ENCODE peak calls at places on chromosomes 2 and 18, in five cellular contexts. V is H9, S is IMR-90, O is mesenchymal stem cell, L is neuronal stem cell. Z is an unnamed sample. For H3K4me1, the result is how much of the 10 kb centered on the place peaks cover.

GRCh38 chr2:71846669-71847291 is 300.9 kb downstream of the CYP26B1 start:
- DNase-seq in V (no peak), S (peak), O (no peak), L (no peak), Z (no peak)

GRCh38 chr18:57846258-57846657 is 43.1 kb upstream of the ATP8B1 start:
- DNase-seq in V (no peak), S (peak), O (peak), L (no peak), Z (peak)

GRCh38 chr2:55837073-55837472 is 86.5 kb downstream of the EFEMP1 start:
- DNase-seq in V (peak), S (no peak), O (no peak), L (no peak), Z (peak)

GRCh38 chr2:164920430-164920829 is 34.9 kb downstream of the SLC38A11 start:
- DNase-seq in V (no peak), S (peak), O (peak), L (no peak), Z (no peak)

GRCh38 chr18:26654173-26655009 is 106.0 kb upstream of the KCTD1 start:
- DNase-seq in V (no peak), S (no peak), O (no peak), L (no peak), Z (no peak)

GRCh38 chr2:210617732-210618330 is 61.4 kb downstream of the CPS1 start:
- DNase-seq in V (no peak), S (peak), O (peak), L (peak), Z (peak)

GRCh38 chr18:9848170-9848854 is 37.5 kb upstream of the TXNDC2 start:
- DNase-seq in V (no peak), S (no peak), O (no peak), L (no peak), Z (no peak)

GRCh38 chr2:198471291-198471690 is 666.9 kb downstream of the PLCL1 start:
- DNase-seq in V (no peak), S (no peak), O (no peak), L (no peak), Z (peak)

GRCh38 chr2:73870084-73870483 is 22.7 kb upstream of the ACTG2 start:
- DNase-seq in V (no peak), S (peak), O (peak), L (no peak), Z (no peak)

GRCh38 chr2:151805961-151806360 is 22.3 kb downstream of the ARL5A start:
- DNase-seq in V (no peak), S (no peak), O (no peak), L (no peak), Z (no peak)

GRCh38 chr2:72788756-72789155 is 37.1 kb downstream of the EXOC6B start:
- DNase-seq in V (no peak), S (peak), O (peak), L (no peak), Z (no peak)

GRCh38 chr2:212842544-212843185 is 304.1 kb upstream of the ERBB4 start:
- DNase-seq in V (no peak), S (peak), O (peak), L (no peak), Z (no peak)

GRCh38 chr2:190972213-190972612 is 41.8 kb downstream of the STAT1 start:
- DNase-seq in V (no peak), S (no peak), O (no peak), L (no peak), Z (no peak)

GRCh38 chr2:106011993-106012392 is 182.1 kb downstream of the UXS1 start:
- DNase-seq in V (no peak), S (no peak), O (no peak), L (no peak), Z (peak)

GRCh38 chr2:66494708-66495107 is 59.8 kb downstream of the MEIS1 start:
- DNase-seq in V (no peak), S (peak), O (peak), L (no peak), Z (no peak)

GRCh38 chr2:172403402-172403801 is 24.0 kb upstream of the ITGA6 start:
- DNase-seq in V (no peak), S (no peak), O (no peak), L (no peak), Z (no peak)

GRCh38 chr2:178514664-178515063 is 34.4 kb downstream of the PLEKHA3 start:
- DNase-seq in V (no peak), S (peak), O (peak), L (no peak), Z (no peak)

GRCh38 chr2:58698610-58699009 is 457.5 kb upstream of the FANCL start:
- DNase-seq in V (no peak), S (no peak), O (no peak), L (no peak), Z (no peak)

GRCh38 chr2:175180701-175181103 is 808 bp downstream of the ATP5MC3 start:
- DNase-seq in V (peak), S (peak), O (peak), L (no peak), Z (peak)

GRCh38 chr2:241797441-241798080 is 11.4 kb upstream of the NEU4 start:
- DNase-seq in V (no peak), S (no peak), O (no peak), L (no peak), Z (no peak)

GRCh38 chr2:165203689-165204559 is at the start of gene SCN3A:
- DNase-seq in V (peak), S (peak), O (peak), L (peak), Z (peak)

GRCh38 chr2:229346801-229347540 is 75.9 kb upstream of the PID1 start:
- DNase-seq in V (no peak), S (no peak), O (no peak), L (no peak), Z (no peak)

GRCh38 chr18:77055429-77056310 is 76.9 kb downstream of the MBP start:
- DNase-seq in V (no peak), S (peak), O (peak), L (no peak), Z (no peak)

GRCh38 chr2:171069286-171069956 is 91.3 kb downstream of the TLK1 start:
- DNase-seq in V (no peak), S (no peak), O (no peak), L (no peak), Z (no peak)

GRCh38 chr18:57353940-57354461 is 1.6 kb downstream of the ST8SIA3 start:
- DNase-seq in V (peak), S (peak), O (peak), L (peak), Z (peak)

GRCh38 chr2:105674406-105674805 is 70.3 kb upstream of the NCK2 start:
- DNase-seq in V (no peak), S (no peak), O (peak), L (no peak), Z (no peak)

GRCh38 chr2:238486123-238486848 is 59.6 kb downstream of the ASB1 start:
- DNase-seq in V (peak), S (no peak), O (no peak), L (no peak), Z (no peak)
- H3K23ac ChIP-seq in V (no peak), S (no peak), O (no peak), L (peak), Z (no peak)

DNA sequence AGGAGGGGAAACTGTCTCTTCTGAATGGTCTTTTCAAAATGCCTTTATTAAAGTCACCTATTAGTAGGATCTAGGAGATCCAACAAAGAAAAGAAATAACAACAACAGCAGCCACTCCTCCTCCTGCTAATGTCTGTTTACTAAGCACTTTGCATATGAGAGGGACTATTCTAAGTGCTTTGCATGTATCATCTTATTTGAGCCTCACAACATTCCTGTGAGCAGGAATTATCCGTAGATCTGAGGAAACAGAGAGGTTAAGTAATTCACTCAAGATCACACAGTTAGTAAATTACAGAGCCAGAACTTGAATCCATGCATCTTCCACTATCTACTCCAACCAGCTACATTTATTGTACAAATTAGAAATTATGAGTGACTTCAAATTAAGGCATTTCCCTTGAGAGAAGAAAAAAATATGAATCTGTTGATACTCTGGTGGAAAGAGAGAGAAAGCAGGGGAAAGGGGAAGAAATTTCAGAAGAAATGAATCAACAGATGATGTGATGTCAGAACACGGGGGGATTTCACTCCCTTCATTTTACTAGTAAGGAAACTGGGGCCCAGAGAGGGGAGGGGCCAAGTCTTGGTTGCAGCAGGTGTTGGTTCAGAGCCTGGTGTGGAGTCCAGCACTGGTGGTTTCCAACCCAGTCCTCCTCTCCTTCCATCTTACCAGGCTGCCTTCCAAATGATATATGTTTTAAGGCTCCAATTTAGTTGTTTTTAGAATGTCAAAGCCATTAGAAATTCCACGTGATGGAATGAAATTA is 49.7 kb downstream of the TSN start:
- DNase-seq in V (no peak), S (no peak), O (no peak), L (no peak), Z (peak)
- H3K9ac ChIP-seq in V (peak), S (no peak), O (no peak), L (no peak), Z (no peak)

DNA sequence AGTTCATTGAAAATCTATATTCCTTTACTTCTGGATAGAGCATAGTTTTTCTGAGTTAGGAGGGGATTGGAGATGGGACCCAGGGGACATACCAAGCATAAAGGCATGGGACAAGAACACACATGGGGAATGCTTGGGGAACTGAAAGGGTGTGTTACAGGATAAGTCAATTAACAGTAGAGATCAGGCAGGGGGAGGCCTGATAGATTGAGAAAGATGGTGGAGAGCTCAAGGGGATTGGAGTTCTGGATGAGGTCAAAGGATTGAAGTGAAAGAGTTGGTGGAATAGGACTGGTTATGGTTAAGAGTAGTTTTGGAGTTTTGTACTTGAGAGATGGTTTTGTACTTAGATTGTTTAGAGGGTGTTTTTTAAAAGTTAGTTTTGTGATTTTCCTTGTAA is 16.1 kb downstream of the ACSL3 start:
- DNase-seq in V (no peak), S (no peak), O (no peak), L (no peak), Z (no peak)
- H3K4me1 ChIP-seq in V (under half), S (under half), O (under half), L (under half), Z (under half)

DNA sequence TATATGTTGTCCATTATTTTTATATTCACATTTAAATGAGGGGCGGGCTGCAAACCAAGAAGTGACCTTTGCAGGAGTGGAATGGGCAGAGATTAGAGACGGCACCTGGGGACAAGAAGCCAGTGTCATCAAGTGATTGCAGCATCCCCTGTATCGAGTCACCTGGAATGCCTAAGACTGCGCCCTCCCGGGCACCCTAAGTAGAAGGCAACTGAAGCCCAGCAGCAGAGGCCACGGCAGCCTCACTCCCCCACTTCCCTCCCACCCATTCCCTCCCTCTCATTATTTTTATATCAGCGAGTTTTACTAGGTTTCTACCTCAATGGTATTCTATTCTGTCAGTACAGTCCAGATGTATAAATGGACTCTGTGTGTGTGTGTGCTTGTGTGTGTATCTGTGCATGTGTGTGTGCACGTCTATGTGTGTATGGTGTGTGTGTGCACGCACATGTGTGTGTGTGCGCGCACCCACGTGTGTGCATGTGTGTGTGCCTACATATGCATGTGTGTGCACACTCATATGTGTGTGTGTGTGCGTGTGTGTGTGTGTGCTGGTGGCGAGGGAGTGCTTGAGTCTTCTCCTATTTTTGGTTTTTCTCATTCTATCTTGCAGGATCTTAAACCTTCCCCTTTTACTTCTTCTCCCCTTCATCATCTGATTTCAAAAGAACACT is 106.8 kb upstream of the SLC66A3 start:
- DNase-seq in V (no peak), S (no peak), O (no peak), L (no peak), Z (no peak)
- H3K23ac ChIP-seq in V (no peak), S (no peak), O (no peak), L (no peak), Z (no peak)

DNA sequence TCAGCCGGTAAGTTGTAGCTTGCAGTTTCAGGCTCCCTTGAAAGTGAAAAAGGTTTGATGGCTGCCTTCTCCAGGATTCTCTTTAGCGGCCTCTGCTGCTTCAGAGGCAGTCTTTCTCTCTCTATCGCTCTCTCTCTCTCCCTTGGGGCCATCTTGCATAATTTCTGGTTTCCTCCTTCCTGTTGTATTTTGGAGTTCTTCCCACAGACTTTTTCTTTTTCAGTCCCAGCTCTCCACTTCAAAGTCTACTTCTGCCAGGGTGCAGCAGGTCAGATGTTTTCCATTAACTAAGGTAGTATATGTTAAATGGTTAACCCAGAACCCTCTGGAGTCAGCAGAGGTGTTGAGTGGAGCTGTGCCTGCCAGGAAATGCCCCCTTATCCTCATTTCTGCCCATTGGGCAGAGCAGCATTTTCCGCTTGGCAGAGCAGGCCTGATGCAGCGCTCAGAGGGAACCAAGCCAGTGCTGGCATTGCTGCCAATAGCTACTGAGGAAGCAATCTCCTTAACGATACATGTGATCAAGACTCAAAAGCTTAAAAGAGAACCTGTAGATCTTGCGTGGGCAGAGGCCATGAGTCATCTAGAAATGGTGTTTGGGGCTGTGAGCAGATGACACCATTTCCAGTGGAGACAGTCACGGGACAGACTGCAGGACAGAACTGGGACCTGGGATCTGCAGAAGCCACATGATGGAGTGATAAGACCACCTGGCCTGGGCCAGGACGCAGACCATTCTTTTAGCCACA is 20.8 kb downstream of the DBI start:
- DNase-seq in V (no peak), S (peak), O (peak), L (no peak), Z (peak)
- H3K9ac ChIP-seq in V (no peak), S (no peak), O (peak), L (no peak), Z (no peak)

GRCh38 chr2:24783641-24784040 is 9.6 kb downstream of the PTRHD1 start:
- DNase-seq in V (no peak), S (no peak), O (no peak), L (no peak), Z (peak)

GRCh38 chr2:24774373-24774772 is 18.8 kb downstream of the PTRHD1 start:
- DNase-seq in V (no peak), S (no peak), O (no peak), L (no peak), Z (no peak)

DNA sequence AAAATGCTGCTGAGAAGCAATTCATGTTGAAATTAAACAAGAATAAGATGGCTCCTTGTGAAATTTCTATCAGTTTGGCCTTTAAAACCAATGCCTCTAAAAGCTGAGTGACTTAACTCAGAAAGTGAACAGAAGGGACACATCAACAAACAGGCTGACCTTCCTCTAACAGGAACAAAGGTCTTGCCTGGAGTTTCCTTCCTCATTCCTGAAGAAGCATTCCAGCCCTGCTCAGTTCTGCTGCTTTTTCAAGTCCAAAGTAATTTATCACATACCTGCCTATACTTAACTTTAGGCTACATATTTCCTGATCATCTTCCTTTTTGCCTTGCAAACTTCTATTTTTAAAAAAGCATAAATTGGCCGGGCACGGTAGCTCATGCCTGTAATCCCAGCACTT is 14.1 kb downstream of the PTRHD1 start:
- DNase-seq in V (no peak), S (no peak), O (no peak), L (no peak), Z (no peak)
- H3K4me1 ChIP-seq in V (under half), S (under half), O (under half), L (under half), Z (under half)